ENCODE peak calls at places on chromosomes 5 and 9, in ten cellular contexts. T, J, O, K, L, S, I, C, Q and U are unnamed samples.

GRCh38 chr9:137370865-137371520 is 52.0 kb downstream of the EXD3 start:
- DNase-seq in T (no peak), J (no peak), O (no peak), K (no peak), L (no peak), S (no peak), I (no peak), C (no peak), Q (no peak), U (no peak)

GRCh38 chr5:144332265-144332664 is 161.6 kb downstream of the KCTD16 start:
- DNase-seq in T (peak), J (peak), O (no peak), K (no peak), L (no peak), S (no peak), I (peak), C (no peak), Q (no peak), U (no peak)

GRCh38 chr5:172678902-172679301 is 37.8 kb downstream of the NEURL1B start:
- DNase-seq in T (no peak), J (no peak), O (no peak), K (no peak), L (no peak), S (no peak), I (no peak), C (no peak), Q (no peak), U (no peak)

GRCh38 chr9:109401169-109401989 is 80.5 kb upstream of the EPB41L4B start:
- DNase-seq in T (peak), J (peak), O (no peak), K (peak), L (no peak), S (peak), I (peak), C (no peak), Q (peak), U (no peak)

GRCh38 chr5:126384985-126385384 is 38.2 kb upstream of the GRAMD2B start:
- DNase-seq in T (peak), J (peak), O (no peak), K (peak), L (no peak), S (peak), I (no peak), C (no peak), Q (no peak), U (no peak)

GRCh38 chr5:107215581-107215980 is 455.2 kb downstream of the EFNA5 start:
- DNase-seq in T (no peak), J (no peak), O (no peak), K (no peak), L (no peak), S (peak), I (no peak), C (no peak), Q (no peak), U (no peak)

GRCh38 chr5:172868924-172869565 is 35.0 kb downstream of the ERGIC1 start:
- DNase-seq in T (peak), J (peak), O (peak), K (peak), L (no peak), S (peak), I (no peak), C (no peak), Q (no peak), U (no peak)

GRCh38 chr5:144206136-144206535 is 35.5 kb downstream of the KCTD16 start:
- DNase-seq in T (peak), J (no peak), O (no peak), K (no peak), L (no peak), S (no peak), I (no peak), C (no peak), Q (no peak), U (no peak)

GRCh38 chr5:144864113-144864512 is 693.4 kb downstream of the KCTD16 start:
- DNase-seq in T (no peak), J (peak), O (no peak), K (no peak), L (no peak), S (no peak), I (no peak), C (no peak), Q (no peak), U (no peak)

GRCh38 chr9:86648156-86648827 is 294.1 kb upstream of the TUT7 start:
- DNase-seq in T (no peak), J (no peak), O (no peak), K (no peak), L (no peak), S (no peak), I (no peak), C (no peak), Q (no peak), U (no peak)

GRCh38 chr5:172179032-172179989 is 8.7 kb downstream of the STK10 start:
- DNase-seq in T (no peak), J (peak), O (no peak), K (no peak), L (peak), S (no peak), I (no peak), C (peak), Q (peak), U (peak)

GRCh38 chr9:97703437-97704326 is 6.5 kb upstream of the XPA start:
- DNase-seq in T (peak), J (peak), O (no peak), K (peak), L (no peak), S (peak), I (no peak), C (no peak), Q (no peak), U (no peak)

GRCh38 chr9:128007566-128008138 is 26.9 kb upstream of the EEIG1 start:
- DNase-seq in T (peak), J (peak), O (no peak), K (no peak), L (peak), S (peak), I (no peak), C (peak), Q (peak), U (peak)

GRCh38 chr9:86968258-86968920 is 21.1 kb upstream of the GAS1 start:
- DNase-seq in T (peak), J (peak), O (no peak), K (no peak), L (no peak), S (peak), I (no peak), C (no peak), Q (no peak), U (no peak)

GRCh38 chr5:149702953-149703646 is 27.0 kb upstream of the PPARGC1B start:
- DNase-seq in T (no peak), J (no peak), O (peak), K (no peak), L (no peak), S (no peak), I (no peak), C (no peak), Q (no peak), U (no peak)

GRCh38 chr9:108478431-108478837 is 377.4 kb downstream of the ACTL7B start:
- DNase-seq in T (peak), J (peak), O (no peak), K (peak), L (no peak), S (peak), I (no peak), C (no peak), Q (no peak), U (no peak)

GRCh38 chr9:12847591-12847990 is 72.8 kb downstream of the LURAP1L start:
- DNase-seq in T (no peak), J (peak), O (no peak), K (no peak), L (no peak), S (peak), I (no peak), C (no peak), Q (no peak), U (no peak)

GRCh38 chr9:96655198-96655851 is at the start of gene PRXL2C:
- DNase-seq in T (peak), J (peak), O (peak), K (peak), L (peak), S (peak), I (no peak), C (peak), Q (peak), U (peak)

GRCh38 chr5:145778144-145778900 is 56.8 kb downstream of the PRELID2 start:
- DNase-seq in T (peak), J (peak), O (no peak), K (no peak), L (no peak), S (no peak), I (no peak), C (no peak), Q (no peak), U (no peak)

GRCh38 chr5:172731286-172732073 is 39.5 kb downstream of the DUSP1 start:
- DNase-seq in T (no peak), J (no peak), O (no peak), K (no peak), L (no peak), S (peak), I (no peak), C (no peak), Q (no peak), U (no peak)

GRCh38 chr9:85359161-85359560 is 382.6 kb downstream of the AGTPBP1 start:
- DNase-seq in T (no peak), J (no peak), O (no peak), K (no peak), L (no peak), S (no peak), I (no peak), C (no peak), Q (no peak), U (no peak)

GRCh38 chr5:98296426-98296825 is 477.0 kb upstream of the RGMB start:
- DNase-seq in T (peak), J (peak), O (no peak), K (no peak), L (no peak), S (peak), I (no peak), C (no peak), Q (no peak), U (no peak)

GRCh38 chr9:116900007-116900367 is 212.9 kb downstream of the TRIM32 start:
- DNase-seq in T (no peak), J (no peak), O (no peak), K (no peak), L (no peak), S (no peak), I (no peak), C (no peak), Q (no peak), U (no peak)